ENCODE peak calls at places on chromosomes 1 and 21, in six cellular contexts. V is fibroblast of lung, G is lower lobe of right lung, A is suprapubic skin, W is psoas muscle, U is lung. M is an unnamed sample.

GRCh38 chr1:227886503-227886961 is 61.2 kb downstream of the WNT9A start:
- DNase-seq in V (no peak), G (no peak), A (peak), W (no peak), U (peak), M (peak)

GRCh38 chr1:115781343-115781742 is 12.8 kb upstream of the CASQ2 start:
- DNase-seq in V (peak), G (no peak), A (no peak), W (no peak), U (no peak), M (peak)

GRCh38 chr1:216566809-216567208 is 143.6 kb upstream of the USH2A start:
- DNase-seq in V (peak), G (no peak), A (no peak), W (no peak), U (no peak), M (no peak)

GRCh38 chr1:107450899-107451664 is 310.2 kb downstream of the NTNG1 start:
- DNase-seq in V (no peak), G (no peak), A (no peak), W (no peak), U (no peak), M (no peak)

GRCh38 chr1:24018611-24019580 is 38.8 kb upstream of the SRSF10 start:
- DNase-seq in V (peak), G (peak), A (peak), W (peak), U (peak), M (peak)

GRCh38 chr1:22609291-22609690 is 27.1 kb upstream of the C1QA start:
- DNase-seq in V (no peak), G (peak), A (no peak), W (no peak), U (no peak), M (no peak)

GRCh38 chr1:8818325-8818775 is 910 bp upstream of the RERE start:
- DNase-seq in V (peak), G (no peak), A (no peak), W (no peak), U (no peak), M (peak)

GRCh38 chr1:208683141-208683540 is 439.0 kb upstream of the PLXNA2 start:
- DNase-seq in V (no peak), G (no peak), A (no peak), W (no peak), U (no peak), M (no peak)

GRCh38 chr21:37006521-37007291 is at the start of gene RIPPLY3:
- DNase-seq in V (peak), G (no peak), A (no peak), W (no peak), U (no peak), M (no peak)

GRCh38 chr1:94863919-94864318 is 43.8 kb downstream of the SLC44A3 start:
- DNase-seq in V (peak), G (no peak), A (no peak), W (peak), U (peak), M (no peak)

GRCh38 chr1:115976900-115977480 is 677 bp downstream of the SLC22A15 start:
- DNase-seq in V (no peak), G (no peak), A (no peak), W (no peak), U (no peak), M (no peak)

GRCh38 chr1:72837781-72838180 is 555.4 kb upstream of the NEGR1 start:
- DNase-seq in V (no peak), G (no peak), A (no peak), W (no peak), U (no peak), M (no peak)

GRCh38 chr1:243482237-243483022 is 226.6 kb downstream of the SDCCAG8 start:
- DNase-seq in V (peak), G (no peak), A (no peak), W (no peak), U (no peak), M (no peak)

GRCh38 chr1:245142171-245142798 is 12.5 kb upstream of the KIF26B start:
- DNase-seq in V (no peak), G (no peak), A (peak), W (no peak), U (no peak), M (no peak)

GRCh38 chr1:77794550-77794949 is 15.1 kb downstream of the MIGA1 start:
- DNase-seq in V (no peak), G (no peak), A (no peak), W (no peak), U (no peak), M (no peak)

GRCh38 chr1:40898434-40898900 is 36.3 kb upstream of the CITED4 start:
- DNase-seq in V (peak), G (no peak), A (no peak), W (no peak), U (no peak), M (no peak)

GRCh38 chr21:28758042-28758882 is 234.4 kb downstream of the LTN1 start:
- DNase-seq in V (peak), G (no peak), A (no peak), W (no peak), U (no peak), M (no peak)
- H3K27ac ChIP-seq in V (no peak), G (no peak), A (no peak), W (peak), U (no peak), M (no peak)

GRCh38 chr1:98985687-98986086 is 19.0 kb downstream of the PLPPR5 start:
- DNase-seq in V (no peak), G (no peak), A (no peak), W (no peak), U (no peak), M (no peak)

GRCh38 chr1:98992844-98993243 is 11.8 kb downstream of the PLPPR5 start:
- DNase-seq in V (no peak), G (no peak), A (no peak), W (no peak), U (no peak), M (no peak)

GRCh38 chr1:98988906-98989603 is 15.6 kb downstream of the PLPPR5 start:
- DNase-seq in V (peak), G (no peak), A (no peak), W (no peak), U (no peak), M (no peak)

GRCh38 chr1:98991127-98992003 is 13.3 kb downstream of the PLPPR5 start:
- DNase-seq in V (peak), G (no peak), A (no peak), W (no peak), U (no peak), M (no peak)
- TF ChIP-seq CTCF in V (no peak), G (no peak), A (no peak), W (no peak), U (no peak), M (peak)

GRCh38 chr1:3456964-3457909 is 2.8 kb downstream of the ARHGEF16 start:
- DNase-seq in V (no peak), G (no peak), A (no peak), W (peak), U (no peak), M (no peak)
- H3K27ac ChIP-seq in V (no peak), G (no peak), A (no peak), W (peak), U (peak), M (no peak)

GRCh38 chr1:3590145-3590768 is 21.1 kb downstream of the MEGF6 start:
- DNase-seq in V (no peak), G (peak), A (no peak), W (no peak), U (peak), M (no peak)

GRCh38 chr1:3587133-3587733 is 24.1 kb downstream of the MEGF6 start:
- DNase-seq in V (no peak), G (no peak), A (no peak), W (no peak), U (no peak), M (no peak)

GRCh38 chr1:3585940-3586568 is 25.3 kb downstream of the MEGF6 start:
- DNase-seq in V (no peak), G (no peak), A (no peak), W (no peak), U (no peak), M (no peak)

GRCh38 chr1:3590951-3591865 is 20.1 kb downstream of the MEGF6 start:
- DNase-seq in V (no peak), G (no peak), A (no peak), W (no peak), U (no peak), M (no peak)

GRCh38 chr1:3588395-3588794 is 22.9 kb downstream of the MEGF6 start:
- DNase-seq in V (no peak), G (no peak), A (no peak), W (no peak), U (no peak), M (no peak)
- TF ChIP-seq CTCF in V (no peak), G (no peak), A (no peak), W (no peak), U (no peak), M (no peak)